ENCODE peak calls at places on chromosomes 13 and 19, in nine cellular contexts. P, L, O, X, D, C, N, I and Q are unnamed samples.

GRCh38 chr19:48608798-48609263 is 2.3 kb downstream of the SPACA4 start:
- DNase-seq in P (no peak), L (no peak), O (no peak), X (peak; percentile 31), D (no peak), C (peak; percentile 34), N (no peak), I (peak; percentile 31), Q (no peak)

GRCh38 chr13:52695856-52696255 is 43.2 kb downstream of the SUGT1 start:
- DNase-seq in P (peak; percentile 67), L (no peak), O (no peak), X (no peak), D (peak; percentile 4), C (peak; percentile 18), N (no peak), I (no peak), Q (no peak)

GRCh38 chr13:97810152-97810551 is 143.3 kb upstream of the IPO5 start:
- DNase-seq in P (peak; percentile 14), L (no peak), O (no peak), X (no peak), D (no peak), C (peak; percentile 23), N (no peak), I (no peak), Q (no peak)

GRCh38 chr13:93413972-93414717 is 187.5 kb downstream of the GPC6 start:
- DNase-seq in P (peak; percentile 55), L (no peak), O (no peak), X (no peak), D (no peak), C (peak; percentile 26), N (no peak), I (no peak), Q (no peak)

GRCh38 chr19:46635920-46636761 is at the start of gene GNG8:
- DNase-seq in P (no peak), L (no peak), O (peak; percentile 55), X (no peak), D (no peak), C (no peak), N (no peak), I (no peak), Q (no peak)

GRCh38 chr13:111491021-111491420 is 170.6 kb downstream of the TEX29 start:
- DNase-seq in P (no peak), L (no peak), O (no peak), X (no peak), D (no peak), C (no peak), N (no peak), I (no peak), Q (no peak)

GRCh38 chr19:13401388-13401787 is 104.9 kb downstream of the CACNA1A start:
- DNase-seq in P (peak; percentile 46), L (peak; percentile 70), O (no peak), X (no peak), D (no peak), C (peak; percentile 33), N (no peak), I (no peak), Q (no peak)

GRCh38 chr13:80361883-80362327 is 21.0 kb upstream of the SPRY2 start:
- DNase-seq in P (no peak), L (no peak), O (no peak), X (no peak), D (no peak), C (no peak), N (no peak), I (no peak), Q (no peak)